ENCODE peak calls at places on chromosomes 2 and 18, in eight cellular contexts. V is BJ, E is foreskin fibroblast, G is PC-9, Y is endothelial cell, B is GM13976, T is IMR-90, P is suprapubic skin. J is an unnamed sample.

GRCh38 chr18:9960263-9960904 is 46.6 kb downstream of the VAPA start:
- DNase-seq in V (no peak), E (no peak), G (no peak), Y (no peak), B (no peak), T (no peak), P (no peak), J (no peak)

GRCh38 chr18:48868468-48869466 is 82.0 kb downstream of the SMAD7 start:
- DNase-seq in V (no peak), E (no peak), G (no peak), Y (no peak), B (peak), T (peak), P (no peak), J (no peak)

GRCh38 chr18:8803063-8803795 is 97.9 kb downstream of the MTCL1 start:
- DNase-seq in V (no peak), E (no peak), G (no peak), Y (no peak), B (no peak), T (no peak), P (no peak), J (no peak)

GRCh38 chr2:120729410-120730052 is 6.1 kb upstream of the GLI2 start:
- DNase-seq in V (peak), E (peak), G (peak), Y (no peak), B (no peak), T (peak), P (no peak), J (peak)

GRCh38 chr2:171436307-171436706 is 2.3 kb downstream of the DCAF17 start:
- DNase-seq in V (no peak), E (peak), G (no peak), Y (no peak), B (no peak), T (peak), P (no peak), J (peak)

GRCh38 chr2:41826921-41827320 is 220.9 kb upstream of the PKDCC start:
- DNase-seq in V (no peak), E (no peak), G (no peak), Y (no peak), B (no peak), T (no peak), P (no peak), J (no peak)

GRCh38 chr2:230678018-230678417 is 34.6 kb upstream of the CAB39 start:
- DNase-seq in V (no peak), E (no peak), G (no peak), Y (no peak), B (no peak), T (no peak), P (no peak), J (no peak)

GRCh38 chr18:46660955-46661749 is 4.1 kb upstream of the LOXHD1 start:
- DNase-seq in V (no peak), E (peak), G (no peak), Y (peak), B (no peak), T (peak), P (no peak), J (peak)

DNA sequence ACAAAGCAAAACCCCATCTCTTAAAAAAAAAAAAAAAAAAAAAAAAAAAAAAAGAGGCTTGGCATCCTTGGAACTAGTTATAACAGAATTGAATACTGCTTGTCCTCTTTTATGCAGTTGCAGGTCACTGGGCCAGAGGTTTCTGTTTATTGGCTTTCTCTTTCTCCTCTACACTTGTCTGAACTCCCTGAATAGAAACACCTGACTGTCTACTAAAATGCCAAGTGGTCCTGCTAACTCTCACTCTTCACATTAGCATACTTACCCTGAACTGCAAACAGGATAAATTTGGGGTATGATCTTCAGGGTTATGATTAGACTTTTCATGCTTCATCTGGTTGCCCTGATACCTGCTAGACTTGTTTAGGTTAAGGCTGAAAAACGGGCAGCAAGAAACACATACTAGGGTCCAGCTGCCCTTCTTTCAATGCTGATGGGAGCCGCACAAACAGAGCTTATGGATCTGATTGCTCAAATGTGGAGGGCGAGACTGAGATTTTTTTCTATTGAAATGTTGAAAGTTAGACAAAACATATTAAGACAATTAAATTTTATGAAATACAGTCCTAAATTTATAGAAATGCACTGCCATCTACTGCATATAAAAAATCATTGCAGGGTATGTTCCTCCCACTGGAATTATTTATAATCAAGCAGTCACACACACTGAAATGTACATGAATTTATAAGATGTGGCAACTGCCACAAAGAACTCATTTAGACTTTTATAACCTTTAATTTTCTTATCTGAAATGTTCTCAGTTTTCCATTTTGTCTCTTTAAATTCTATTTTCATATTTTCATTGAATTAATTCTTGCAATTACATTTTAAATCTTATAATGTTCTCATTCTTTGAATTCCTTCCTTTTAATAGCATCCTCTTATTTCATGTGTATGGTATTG is 40.8 kb downstream of the GTF3C3 start:
- DNase-seq in V (peak), E (peak), G (no peak), Y (no peak), B (no peak), T (peak), P (no peak), J (peak)
- TF ChIP-seq CTCF in V (peak), E (peak), G (peak), Y (peak), B (no peak), T (peak), P (peak), J (peak)

GRCh38 chr2:174180165-174180724 is 68.1 kb downstream of the OLA1 start:
- DNase-seq in V (no peak), E (no peak), G (no peak), Y (no peak), B (no peak), T (no peak), P (no peak), J (peak)
- TF ChIP-seq CTCF in V (no peak), E (no peak), G (no peak), Y (no peak), B (no peak), T (peak), P (no peak), J (peak)

GRCh38 chr18:627211-627610 is 30.2 kb upstream of the TYMS start:
- DNase-seq in V (no peak), E (peak), G (no peak), Y (no peak), B (no peak), T (peak), P (no peak), J (no peak)

GRCh38 chr18:629303-630150 is 27.9 kb upstream of the TYMS start:
- DNase-seq in V (no peak), E (no peak), G (no peak), Y (no peak), B (no peak), T (no peak), P (no peak), J (no peak)

GRCh38 chr18:621181-621580 is 24.4 kb downstream of the CLUL1 start:
- DNase-seq in V (no peak), E (peak), G (no peak), Y (no peak), B (no peak), T (peak), P (no peak), J (no peak)

GRCh38 chr18:618618-619017 is 21.8 kb downstream of the CLUL1 start:
- DNase-seq in V (no peak), E (no peak), G (no peak), Y (no peak), B (no peak), T (no peak), P (no peak), J (no peak)

DNA sequence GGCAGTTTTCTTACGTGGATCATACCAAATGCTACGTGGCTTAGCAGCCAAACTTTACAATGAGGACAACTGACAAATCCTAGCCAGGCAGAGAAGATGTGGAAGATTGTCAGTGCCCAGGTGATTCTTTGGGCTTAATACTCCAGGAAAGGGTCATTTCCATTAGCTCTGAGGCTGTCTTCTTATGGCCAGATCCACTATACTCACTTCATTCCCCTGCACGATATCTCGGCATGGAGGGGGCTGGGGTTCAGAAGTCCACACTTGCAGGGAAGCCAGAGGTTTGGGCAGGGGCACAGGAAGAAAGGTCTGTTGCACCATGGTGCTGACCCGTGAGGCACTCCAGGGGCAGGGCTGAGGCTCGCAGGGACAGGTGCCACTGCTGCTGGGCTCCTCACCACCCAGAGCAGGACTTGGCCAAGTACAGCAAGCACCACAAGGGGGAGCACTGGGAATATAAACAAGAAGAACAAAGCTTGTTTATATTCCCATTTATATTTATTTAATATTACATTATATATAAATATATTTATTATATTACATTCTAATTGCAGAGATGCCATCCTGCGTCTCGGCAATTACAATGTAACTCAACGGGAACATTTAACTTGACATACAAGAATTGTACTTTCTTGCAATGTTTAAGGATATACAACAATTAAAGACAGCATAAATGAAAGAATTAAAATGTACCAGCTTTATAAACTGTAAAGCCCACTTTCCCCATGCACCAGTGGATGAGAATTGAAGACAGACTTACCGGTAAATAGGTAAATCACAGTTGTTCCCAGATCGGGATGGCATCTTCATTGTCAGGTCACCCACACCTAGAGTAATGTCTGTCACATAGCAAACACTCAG is 27.2 kb downstream of the CLUL1 start:
- DNase-seq in V (no peak), E (peak), G (peak), Y (peak), B (peak), T (peak), P (peak), J (peak)
- TF ChIP-seq CTCF in V (peak), E (peak), G (peak), Y (peak), B (peak), T (peak), P (peak), J (peak)

DNA sequence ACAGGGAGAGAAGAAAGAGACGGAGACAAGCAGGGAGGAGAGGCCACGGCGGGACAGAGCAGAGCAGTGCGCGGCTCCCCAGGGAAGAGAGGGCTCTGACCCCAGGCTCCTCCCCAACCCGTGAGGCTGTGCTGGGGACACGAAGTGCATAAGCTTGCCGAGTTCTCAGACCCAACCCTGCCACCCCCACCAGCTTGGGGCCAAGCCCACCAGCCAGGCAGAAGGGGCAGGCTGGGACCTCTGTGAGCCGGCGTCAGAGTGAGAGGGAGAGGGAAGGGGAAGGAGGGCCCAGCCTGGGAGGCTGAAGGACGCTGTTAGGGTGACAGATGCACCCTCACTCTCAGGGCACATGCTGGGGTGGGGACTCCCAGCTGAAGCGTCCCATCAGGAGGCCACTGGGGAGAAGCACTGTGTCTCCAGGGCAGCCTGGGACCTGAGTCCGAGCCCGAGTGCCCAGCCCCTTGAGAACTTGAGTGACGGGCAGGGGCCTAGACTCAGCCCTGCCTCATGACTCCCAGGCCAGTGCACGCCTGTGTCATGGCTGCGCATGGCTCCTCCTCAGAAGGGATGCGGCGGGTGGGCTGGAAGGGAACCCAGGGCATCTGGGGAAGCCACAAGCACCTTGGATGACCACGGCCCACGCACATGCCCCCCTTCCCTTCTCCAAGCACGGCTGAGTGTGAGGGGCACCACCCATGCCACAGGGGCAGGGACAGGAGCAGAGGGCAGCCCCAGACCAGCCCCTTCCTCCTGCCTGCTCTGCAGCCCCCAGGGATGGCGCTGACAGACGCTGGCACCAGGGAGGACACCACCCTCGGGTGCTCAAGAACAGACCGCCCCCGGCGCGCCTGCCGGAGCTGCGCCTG is 31.0 kb downstream of the MTERF4 start:
- DNase-seq in V (no peak), E (no peak), G (no peak), Y (no peak), B (no peak), T (no peak), P (no peak), J (no peak)
- TF ChIP-seq CTCF in V (no peak), E (no peak), G (no peak), Y (no peak), B (no peak), T (no peak), P (no peak), J (no peak)

DNA sequence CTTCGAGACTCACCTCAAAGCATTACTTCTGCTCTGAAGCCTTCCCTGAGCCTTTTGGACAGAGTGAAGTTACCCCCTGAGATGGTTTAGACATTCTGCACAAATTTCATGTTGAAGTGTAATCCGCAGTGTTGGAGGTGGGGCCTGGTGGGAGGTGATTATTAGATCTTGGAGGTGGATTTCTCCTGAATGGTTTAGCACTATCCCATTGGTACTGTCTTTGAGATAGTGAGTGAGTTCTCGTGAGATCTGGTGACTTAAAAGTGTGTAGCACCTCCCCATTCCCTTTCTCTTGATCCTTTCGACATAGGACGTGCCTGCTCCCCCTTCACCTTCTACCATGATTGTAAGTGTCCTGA is 8.8 kb downstream of the ENOSF1 start:
- DNase-seq in V (no peak), E (no peak), G (no peak), Y (no peak), B (no peak), T (no peak), P (no peak), J (no peak)
- TF ChIP-seq CTCF in V (no peak), E (no peak), G (no peak), Y (no peak), B (no peak), T (no peak), P (no peak), J (no peak)

GRCh38 chr2:79181617-79182016 is 22.1 kb upstream of the REG3A start:
- DNase-seq in V (no peak), E (no peak), G (no peak), Y (no peak), B (no peak), T (no peak), P (no peak), J (no peak)
- TF ChIP-seq CTCF in V (no peak), E (no peak), G (no peak), Y (no peak), B (no peak), T (no peak), P (no peak), J (no peak)

GRCh38 chr2:2142350-2142749 is 188.7 kb downstream of the MYT1L start:
- DNase-seq in V (no peak), E (no peak), G (no peak), Y (no peak), B (no peak), T (no peak), P (no peak), J (no peak)
- TF ChIP-seq CTCF in V (no peak), E (no peak), G (no peak), Y (no peak), B (no peak), T (no peak), P (no peak), J (no peak)

J was measured in HFFc6.